ENCODE peak calls at places on chromosome 18, in five cellular contexts. O is astrocyte of the spinal cord, U is fibroblast of pulmonary artery, P is lung, J is retinal pigment epithelial cell. M is an unnamed sample.

GRCh38 chr18:3066391-3067079 is 53.6 kb upstream of the LPIN2 start:
- DNase-seq in O (no peak), U (no peak), P (no peak), J (no peak), M (no peak)

GRCh38 chr18:40249390-40250080 is 1705.5 kb upstream of the PIK3C3 start:
- DNase-seq in O (peak), U (no peak), P (no peak), J (no peak), M (no peak)

GRCh38 chr18:23226386-23226785 is 91.1 kb downstream of the CABLES1 start:
- DNase-seq in O (peak), U (peak), P (no peak), J (no peak), M (peak)

GRCh38 chr18:22564036-22564435 is 146.3 kb upstream of the CTAGE1 start:
- DNase-seq in O (peak), U (peak), P (no peak), J (peak), M (no peak)

GRCh38 chr18:13425357-13426095 is 207.0 kb downstream of the LDLRAD4 start:
- DNase-seq in O (no peak), U (no peak), P (no peak), J (no peak), M (no peak)

GRCh38 chr18:48950536-48951447 is at the start of gene SMAD7:
- DNase-seq in O (peak), U (peak), P (no peak), J (no peak), M (no peak)

GRCh38 chr18:27057459-27058302 is 127.4 kb downstream of the CHST9 start:
- DNase-seq in O (no peak), U (no peak), P (no peak), J (peak), M (no peak)

GRCh38 chr18:35075132-35075531 is 33.9 kb downstream of the MAPRE2 start:
- DNase-seq in O (no peak), U (no peak), P (no peak), J (no peak), M (no peak)

GRCh38 chr18:59323931-59324622 is 5.6 kb upstream of the CPLX4 start:
- DNase-seq in O (peak), U (no peak), P (no peak), J (no peak), M (peak)

GRCh38 chr18:76442413-76443171 is 52.5 kb downstream of the ZNF516 start:
- DNase-seq in O (no peak), U (no peak), P (no peak), J (no peak), M (no peak)

GRCh38 chr18:49486617-49486958 is 446 bp downstream of the C18orf32 start:
- DNase-seq in O (peak), U (peak), P (no peak), J (no peak), M (no peak)

GRCh38 chr18:24388975-24389374 is 8.6 kb downstream of the OSBPL1A start:
- DNase-seq in O (no peak), U (peak), P (no peak), J (no peak), M (no peak)

GRCh38 chr18:59096098-59096779 is 43.4 kb upstream of the SEC11C start:
- DNase-seq in O (no peak), U (no peak), P (no peak), J (no peak), M (no peak)

GRCh38 chr18:44637210-44638051 is 43.3 kb upstream of the SETBP1 start:
- DNase-seq in O (peak), U (peak), P (no peak), J (peak), M (peak)

GRCh38 chr18:40382191-40382590 is 1572.8 kb upstream of the PIK3C3 start:
- DNase-seq in O (no peak), U (no peak), P (no peak), J (no peak), M (no peak)

GRCh38 chr18:54127759-54128378 is 96.6 kb downstream of the MBD2 start:
- DNase-seq in O (peak), U (peak), P (no peak), J (no peak), M (no peak)

GRCh38 chr18:23650963-23651927 is 11.5 kb downstream of the ANKRD29 start:
- DNase-seq in O (peak), U (peak), P (no peak), J (peak), M (peak)

GRCh38 chr18:60247103-60247502 is 125.5 kb downstream of the MC4R start:
- DNase-seq in O (no peak), U (no peak), P (no peak), J (no peak), M (no peak)

GRCh38 chr18:51666717-51667320 is 469.3 kb upstream of the MEX3C start:
- DNase-seq in O (peak), U (peak), P (no peak), J (peak), M (no peak)

GRCh38 chr18:49669403-49669802 is 107.5 kb downstream of the LIPG start:
- DNase-seq in O (no peak), U (no peak), P (no peak), J (peak), M (no peak)

GRCh38 chr18:49161627-49162026 is 210.9 kb upstream of the SMAD7 start:
- DNase-seq in O (peak), U (peak), P (no peak), J (no peak), M (no peak)

GRCh38 chr18:3903341-3903740 is 453.4 kb downstream of the TGIF1 start:
- DNase-seq in O (peak), U (peak), P (no peak), J (peak), M (no peak)

GRCh38 chr18:42414756-42415454 is 459.9 kb downstream of the PIK3C3 start:
- DNase-seq in O (peak), U (peak), P (no peak), J (no peak), M (peak)

GRCh38 chr18:56003651-56004050 is 415.7 kb upstream of the TCF4 start:
- DNase-seq in O (peak), U (no peak), P (no peak), J (no peak), M (no peak)

GRCh38 chr18:42412896-42413295 is 457.9 kb downstream of the PIK3C3 start:
- DNase-seq in O (peak), U (peak), P (no peak), J (no peak), M (peak)

GRCh38 chr18:70998490-70998889 is 709.6 kb downstream of the SOCS6 start:
- DNase-seq in O (no peak), U (peak), P (no peak), J (no peak), M (peak)

GRCh38 chr18:54752185-54752584 is 76.1 kb upstream of the RAB27B start:
- DNase-seq in O (no peak), U (no peak), P (no peak), J (no peak), M (no peak)

GRCh38 chr18:46378864-46379207 is 274.7 kb downstream of the HAUS1 start:
- DNase-seq in O (no peak), U (no peak), P (no peak), J (no peak), M (no peak)

GRCh38 chr18:47968721-47969120 is 38.3 kb upstream of the SMAD2 start:
- DNase-seq in O (peak), U (no peak), P (no peak), J (peak), M (no peak)

GRCh38 chr18:49177071-49177470 is 226.3 kb upstream of the SMAD7 start:
- DNase-seq in O (no peak), U (no peak), P (no peak), J (no peak), M (no peak)

GRCh38 chr18:26459340-26459739 is 89.0 kb downstream of the KCTD1 start:
- DNase-seq in O (no peak), U (no peak), P (no peak), J (no peak), M (no peak)

GRCh38 chr18:35641467-35641866 is 59.9 kb downstream of the GALNT1 start:
- DNase-seq in O (no peak), U (no peak), P (no peak), J (no peak), M (no peak)

GRCh38 chr18:34543940-34544339 is 166.2 kb upstream of the DTNA start:
- DNase-seq in O (no peak), U (no peak), P (no peak), J (no peak), M (no peak)

GRCh38 chr18:23716516-23716915 is 27.3 kb downstream of the LAMA3 start:
- DNase-seq in O (peak), U (peak), P (no peak), J (peak), M (peak)

DNA sequence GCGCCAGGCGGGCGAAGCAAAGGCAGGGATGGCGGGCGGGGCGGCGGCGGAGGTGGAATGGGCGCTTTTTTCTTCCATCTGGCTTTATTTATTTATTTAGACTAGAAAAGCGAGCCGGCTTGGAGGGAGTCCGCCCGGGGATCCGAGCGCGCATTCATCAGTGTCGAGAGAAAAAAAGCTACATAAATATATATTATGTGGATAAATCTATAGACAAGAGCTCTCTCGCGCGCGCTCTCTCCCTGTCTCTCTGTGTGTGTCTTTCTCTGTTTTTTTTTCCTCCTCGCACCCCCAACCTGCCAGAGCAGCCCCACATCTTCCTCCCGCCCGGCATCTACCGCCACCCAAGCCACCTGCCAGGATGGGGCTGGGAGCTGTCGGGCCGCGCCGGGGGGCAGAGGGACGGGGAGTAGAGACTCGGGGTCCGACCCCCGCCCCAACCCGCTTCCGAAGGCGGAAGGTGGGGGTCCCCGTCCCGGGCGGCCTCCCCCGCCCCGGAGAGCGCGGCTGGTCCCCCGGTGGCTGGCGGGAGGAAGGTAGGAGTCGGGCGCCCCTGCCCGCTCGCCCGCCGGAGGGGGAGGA is 972 bp upstream of the CELF4 start:
- DNase-seq in O (no peak), U (no peak), P (no peak), J (no peak), M (no peak)
- H3K4me3 ChIP-seq in O (peak), U (peak), P (no peak), J (peak), M (peak)

GRCh38 chr18:75244336-75244735 is 33.7 kb downstream of the TSHZ1 start:
- DNase-seq in O (peak), U (no peak), P (no peak), J (no peak), M (no peak)
- TF ChIP-seq CTCF in O (peak), U (no peak), P (no peak), J (peak), M (peak)

GRCh38 chr18:62522510-62523254 is at the start of gene ZCCHC2:
- DNase-seq in O (peak), U (peak), P (peak), J (peak), M (no peak)

GRCh38 chr18:62524443-62525200 is 1.8 kb downstream of the ZCCHC2 start:
- DNase-seq in O (peak), U (peak), P (peak), J (no peak), M (no peak)

GRCh38 chr18:62523631-62524442 is 1.0 kb downstream of the ZCCHC2 start:
- DNase-seq in O (peak), U (peak), P (peak), J (peak), M (no peak)

GRCh38 chr18:62522178-62522509 is 681 bp upstream of the ZCCHC2 start:
- DNase-seq in O (no peak), U (no peak), P (no peak), J (no peak), M (no peak)

DNA sequence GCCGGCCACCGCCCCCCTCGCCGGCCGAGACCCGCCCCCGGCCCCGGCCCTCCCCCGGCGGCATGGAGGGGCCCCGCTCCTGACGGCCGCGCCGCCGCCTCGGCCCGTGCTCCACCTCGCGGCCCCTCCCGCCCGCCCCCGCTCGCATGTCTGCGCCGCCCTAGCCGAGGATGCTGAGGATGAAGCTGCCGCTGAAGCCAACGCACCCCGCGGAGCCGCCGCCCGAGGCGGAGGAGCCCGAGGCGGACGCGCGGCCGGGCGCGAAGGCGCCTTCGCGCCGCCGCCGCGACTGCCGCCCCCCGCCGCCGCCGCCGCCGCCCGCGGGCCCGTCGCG is 397 bp downstream of the ZCCHC2 start:
- DNase-seq in O (no peak), U (no peak), P (no peak), J (no peak), M (no peak)
- H3K4me3 ChIP-seq in O (peak), U (peak), P (peak), J (peak), M (peak)

GRCh38 chr18:67278984-67279383 is 237.5 kb downstream of the DSEL start:
- DNase-seq in O (no peak), U (no peak), P (no peak), J (no peak), M (no peak)
- TF ChIP-seq CTCF in O (no peak), U (no peak), P (no peak), J (no peak), M (no peak)

M was measured in epithelial cell of proximal tubule.